ENCODE peak calls at places on chromosomes 12 and 14, in four cellular contexts. Q is left cardiac atrium, B is COR-L47, C is PC-9. L is an unnamed sample.

GRCh38 chr12:4196805-4197420 is 76.6 kb upstream of the CCND2 start:
- DNase-seq in Q (no peak), B (no peak), C (no peak), L (no peak)

GRCh38 chr14:83096092-83096491 is 1562.4 kb upstream of the SEL1L start:
- DNase-seq in Q (no peak), B (no peak), C (no peak), L (no peak)

GRCh38 chr12:79344855-79345840 is 345.6 kb downstream of the PAWR start:
- DNase-seq in Q (no peak), B (peak; percentile 43), C (peak; percentile 37), L (no peak)

GRCh38 chr14:97977711-97978261 is 1180.6 kb downstream of the VRK1 start:
- DNase-seq in Q (peak; percentile 85), B (peak; percentile 99), C (no peak), L (no peak)

GRCh38 chr12:123231931-123232330 is 1.0 kb downstream of the MPHOSPH9 start:
- DNase-seq in Q (no peak), B (peak; percentile 22), C (no peak), L (no peak)

GRCh38 chr12:118098911-118099671 is 4.7 kb downstream of the VSIG10 start:
- DNase-seq in Q (no peak), B (no peak), C (peak; percentile 26), L (no peak)

GRCh38 chr12:39619660-39620433 is at the start of gene ABCD2:
- DNase-seq in Q (peak; percentile 68), B (peak; percentile 50), C (peak; percentile 37), L (peak; percentile 65)

GRCh38 chr12:43945983-43946382 is 110.1 kb downstream of the TMEM117 start:
- DNase-seq in Q (no peak), B (no peak), C (no peak), L (no peak)

GRCh38 chr12:31797230-31797872 is 68.5 kb upstream of the AMN1 start:
- DNase-seq in Q (no peak), B (no peak), C (no peak), L (no peak)

GRCh38 chr12:128684357-128684756 is 139.4 kb downstream of the SLC15A4 start:
- DNase-seq in Q (no peak), B (no peak), C (no peak), L (no peak)

GRCh38 chr14:91374897-91375747 is 42.5 kb downstream of the CCDC88C start:
- DNase-seq in Q (no peak), B (peak; percentile 95), C (no peak), L (no peak)

GRCh38 chr12:51827925-51828818 is 20.3 kb downstream of the FIGNL2 start:
- DNase-seq in Q (no peak), B (no peak), C (peak; percentile 32), L (no peak)

GRCh38 chr12:72368719-72369505 is 96.7 kb downstream of the TRHDE start:
- DNase-seq in Q (no peak), B (no peak), C (no peak), L (no peak)

GRCh38 chr12:104305349-104305748 is 1.8 kb downstream of the EID3 start:
- DNase-seq in Q (no peak), B (no peak), C (no peak), L (no peak)

GRCh38 chr14:94139421-94139820 is 10.0 kb upstream of the IFI27L2 start:
- DNase-seq in Q (no peak), B (no peak), C (no peak), L (no peak)

GRCh38 chr12:4107436-4107878 is 166.1 kb upstream of the CCND2 start:
- DNase-seq in Q (no peak), B (no peak), C (no peak), L (no peak)

GRCh38 chr12:112539221-112539620 is 120.5 kb downstream of the PTPN11 start:
- DNase-seq in Q (no peak), B (no peak), C (no peak), L (no peak)

GRCh38 chr12:69099201-69099837 is 140.1 kb upstream of the CPSF6 start:
- DNase-seq in Q (no peak), B (no peak), C (no peak), L (no peak)

GRCh38 chr12:11724888-11725310 is 75.4 kb downstream of the ETV6 start:
- DNase-seq in Q (peak; percentile 56), B (no peak), C (no peak), L (no peak)

GRCh38 chr14:105165761-105166485 is 2.7 kb downstream of the JAG2 start:
- DNase-seq in Q (no peak), B (no peak), C (peak; percentile 53), L (no peak)

GRCh38 chr14:101571004-101571403 is 9.7 kb downstream of the DIO3 start:
- DNase-seq in Q (no peak), B (no peak), C (no peak), L (no peak)